ENCODE peak calls at places on chromosome 13, in eight cellular contexts. H, E, C, T, B, W, L and K are unnamed samples.

GRCh38 chr13:91369432-91369831 is 21.9 kb downstream of the MIR17HG start:
- DNase-seq in E (no peak), L (peak), C (no peak), B (no peak), H (no peak), W (peak), T (no peak), K (no peak)

GRCh38 chr13:40329682-40330485 is 336.6 kb downstream of the FOXO1 start:
- DNase-seq in C (no peak), B (no peak), E (no peak), L (no peak), T (no peak), W (no peak), H (no peak), K (no peak)

GRCh38 chr13:32115069-32115468 is 83.5 kb downstream of the FRY start:
- DNase-seq in L (no peak), B (no peak), W (no peak), C (no peak), H (no peak), E (no peak), T (no peak), K (no peak)

GRCh38 chr13:64071352-64071751 is 2655.7 kb upstream of the PCDH20 start:
- DNase-seq in T (no peak), B (no peak), E (no peak), H (no peak), W (no peak), C (no peak), L (no peak), K (no peak)

GRCh38 chr13:35460061-35460460 is 16.4 kb downstream of the MAB21L1 start:
- DNase-seq in B (no peak), H (no peak), E (no peak), L (no peak), W (no peak), C (no peak), T (no peak), K (no peak)

GRCh38 chr13:24668955-24669354 is 11.3 kb upstream of the ATP12A start:
- DNase-seq in W (no peak), C (no peak), T (peak), E (no peak), L (no peak), B (no peak), H (no peak), K (no peak)

GRCh38 chr13:42333613-42334328 is 61.8 kb downstream of the AKAP11 start:
- DNase-seq in B (peak), E (no peak), C (no peak), L (peak), H (no peak), T (no peak), W (peak), K (no peak)

GRCh38 chr13:98571955-98572662 is 4.8 kb downstream of the STK24 start:
- DNase-seq in W (peak), T (no peak), B (no peak), C (no peak), H (no peak), L (peak), E (no peak), K (no peak)

GRCh38 chr13:33610471-33611015 is 207.4 kb upstream of the RFC3 start:
- DNase-seq in C (peak), H (no peak), E (peak), T (no peak), W (no peak), L (peak), B (no peak), K (no peak)

GRCh38 chr13:80612804-80613203 is 271.9 kb upstream of the SPRY2 start:
- DNase-seq in C (no peak), B (no peak), E (no peak), L (no peak), W (no peak), H (no peak), T (no peak), K (no peak)

GRCh38 chr13:108915095-108915633 is 285.8 kb downstream of the MYO16 start:
- DNase-seq in E (no peak), W (peak), L (peak), B (peak), C (no peak), H (no peak), T (no peak), K (no peak)

GRCh38 chr13:77300176-77301141 is 26.4 kb downstream of the MYCBP2 start:
- DNase-seq in T (no peak), H (no peak), W (peak), E (no peak), L (peak), B (no peak), C (no peak), K (no peak)

GRCh38 chr13:113975416-113975815 is 1.5 kb upstream of the C13orf46 start:
- DNase-seq in C (no peak), B (no peak), W (no peak), L (no peak), T (peak), H (no peak), E (no peak), K (no peak)

GRCh38 chr13:106752584-106753202 is 184.8 kb upstream of the ARGLU1 start:
- DNase-seq in H (no peak), E (no peak), W (peak), L (no peak), T (no peak), B (peak), C (no peak), K (no peak)

GRCh38 chr13:100790405-100790804 is 115.8 kb upstream of the TMTC4 start:
- DNase-seq in W (no peak), E (no peak), C (no peak), L (no peak), T (no peak), B (no peak), H (no peak), K (no peak)

GRCh38 chr13:113653264-113654174 is 4.5 kb downstream of the ATP4B start:
- DNase-seq in B (no peak), W (no peak), L (peak), H (no peak), T (peak), E (peak), C (no peak), K (no peak)

GRCh38 chr13:43044720-43045301 is 21.4 kb downstream of the DNAJC15 start:
- DNase-seq in B (no peak), H (no peak), T (no peak), C (no peak), E (no peak), W (no peak), L (no peak), K (no peak)

GRCh38 chr13:33069365-33069764 is 53.1 kb downstream of the KL start:
- DNase-seq in T (no peak), W (no peak), L (peak), C (no peak), H (no peak), E (no peak), B (no peak), K (no peak)

GRCh38 chr13:43698743-43699142 is 88.0 kb downstream of the ENOX1 start:
- DNase-seq in T (no peak), L (no peak), W (peak), E (no peak), B (no peak), C (no peak), H (no peak), K (no peak)

GRCh38 chr13:112942689-112943308 is 26.2 kb upstream of the MCF2L start:
- DNase-seq in C (peak), B (peak), H (peak), L (peak), E (peak), W (peak), T (peak), K (peak)

GRCh38 chr13:50800091-50800739 is 43.3 kb downstream of the DLEU7 start:
- DNase-seq in B (no peak), E (no peak), T (no peak), W (peak), H (no peak), L (no peak), C (no peak), K (no peak)

GRCh38 chr13:80337011-80337688 is 3.8 kb downstream of the SPRY2 start:
- DNase-seq in C (no peak), H (no peak), B (no peak), E (no peak), W (no peak), L (no peak), T (no peak), K (no peak)

GRCh38 chr13:24124789-24125476 is 35.6 kb upstream of the SPATA13 start:
- DNase-seq in H (no peak), T (no peak), L (no peak), C (no peak), B (peak), W (no peak), E (no peak), K (no peak)

GRCh38 chr13:99065250-99066015 is 87.6 kb upstream of the DOCK9 start:
- DNase-seq in B (no peak), W (no peak), C (no peak), T (no peak), E (no peak), H (no peak), L (no peak), K (no peak)

GRCh38 chr13:51895906-51896888 is 34.4 kb downstream of the CCDC70 start:
- DNase-seq in E (peak), C (peak), L (peak), T (no peak), H (no peak), W (peak), B (peak), K (no peak)

GRCh38 chr13:50144473-50145160 is 129.4 kb downstream of the KCNRG start:
- DNase-seq in L (no peak), B (no peak), W (peak), H (no peak), E (no peak), C (no peak), T (no peak), K (no peak)

GRCh38 chr13:30698023-30698422 is 37.3 kb upstream of the ALOX5AP start:
- DNase-seq in B (no peak), C (no peak), L (no peak), W (no peak), E (no peak), H (no peak), T (no peak), K (no peak)

GRCh38 chr13:81480634-81481033 is 1139.7 kb upstream of the SPRY2 start:
- DNase-seq in H (no peak), T (no peak), L (no peak), E (no peak), C (no peak), B (peak), W (no peak), K (no peak)

GRCh38 chr13:70457474-70457873 is 349.2 kb upstream of the KLHL1 start:
- DNase-seq in L (no peak), W (peak), T (no peak), B (no peak), E (no peak), H (no peak), C (no peak), K (no peak)